ENCODE peak calls at places on chromosome X, in seven cellular contexts. Z is A549, J is fibroblast of pulmonary artery, K is cardiac muscle cell, C is hepatocyte, M is lower leg skin, I is GM23338. A is an unnamed sample.
A peak's percentile ranks its signal among the peaks of the same experiment; 100 is the strongest.

GRCh38 chrX:50812995-50813842 is 775 bp downstream of the SHROOM4 start:
- DNase-seq in Z (peak; percentile 13), J (peak; percentile 61), K (peak; percentile 66), C (peak; percentile 52), M (peak; percentile 10), I (peak; percentile 39), A (no peak)

GRCh38 chrX:12970691-12971202 is 4.2 kb upstream of the TMSB4X start:
- DNase-seq in Z (no peak), J (peak; percentile 82), K (peak; percentile 77), C (peak; percentile 79), M (no peak), I (peak; percentile 70), A (peak; percentile 73)

GRCh38 chrX:134684956-134685355 is 26.7 kb upstream of the PLAC1 start:
- DNase-seq in Z (no peak), J (no peak), K (no peak), C (no peak), M (no peak), I (no peak), A (no peak)

GRCh38 chrX:91108761-91109160 is 325.9 kb upstream of the PABPC5 start:
- DNase-seq in Z (no peak), J (no peak), K (no peak), C (peak; percentile 21), M (no peak), I (no peak), A (no peak)

GRCh38 chrX:118968031-118968430 is 6.4 kb upstream of the LONRF3 start:
- DNase-seq in Z (no peak), J (no peak), K (no peak), C (no peak), M (no peak), I (no peak), A (no peak)

GRCh38 chrX:44731160-44731559 is 112.7 kb upstream of the DUSP21 start:
- DNase-seq in Z (no peak), J (peak; percentile 18), K (peak; percentile 12), C (no peak), M (no peak), I (no peak), A (peak; percentile 9)

GRCh38 chrX:67328496-67328895 is 215.3 kb upstream of the AR start:
- DNase-seq in Z (no peak), J (no peak), K (no peak), C (no peak), M (no peak), I (no peak), A (no peak)

GRCh38 chrX:1592128-1592862 is 891 bp downstream of the AKAP17A start:
- DNase-seq in Z (no peak), J (peak; percentile 39), K (peak; percentile 10), C (peak; percentile 50), M (no peak), I (peak; percentile 52), A (peak; percentile 57)

GRCh38 chrX:66162331-66162822 is 1.7 kb upstream of the HEPH start:
- DNase-seq in Z (no peak), J (no peak), K (no peak), C (peak; percentile 60), M (no peak), I (no peak), A (no peak)

GRCh38 chrX:137031517-137032377 is 2.0 kb downstream of the GPR101 start:
- DNase-seq in Z (peak; percentile 5), J (peak; percentile 53), K (peak; percentile 49), C (peak; percentile 56), M (no peak), I (peak; percentile 68), A (peak; percentile 68)

GRCh38 chrX:31301941-31302340 is 230.1 kb upstream of the FTHL17 start:
- DNase-seq in Z (no peak), J (no peak), K (no peak), C (no peak), M (no peak), I (peak; percentile 3), A (no peak)

GRCh38 chrX:15816886-15817285 is 26.6 kb downstream of the ZRSR2 start:
- DNase-seq in Z (no peak), J (peak; percentile 3), K (peak; percentile 31), C (no peak), M (no peak), I (peak; percentile 11), A (no peak)

GRCh38 chrX:55026143-55026542 is 4.6 kb downstream of the ALAS2 start:
- DNase-seq in Z (no peak), J (no peak), K (no peak), C (no peak), M (no peak), I (no peak), A (peak; percentile 22)

GRCh38 chrX:101191217-101191750 is 28.3 kb upstream of the DRP2 start:
- DNase-seq in Z (no peak), J (peak; percentile 42), K (peak; percentile 52), C (peak; percentile 39), M (no peak), I (peak; percentile 64), A (no peak)

GRCh38 chrX:68532828-68533227 is 34.0 kb downstream of the YIPF6 start:
- DNase-seq in Z (no peak), J (no peak), K (peak; percentile 3), C (no peak), M (no peak), I (no peak), A (no peak)

GRCh38 chrX:11533211-11533651 is 132.5 kb downstream of the ARHGAP6 start:
- DNase-seq in Z (peak; percentile 83), J (peak; percentile 85), K (peak; percentile 81), C (peak; percentile 72), M (no peak), I (peak; percentile 67), A (peak; percentile 67)

GRCh38 chrX:111543212-111543762 is 31.8 kb downstream of the SERTM2 start:
- DNase-seq in Z (no peak), J (no peak), K (no peak), C (no peak), M (no peak), I (peak; percentile 83), A (no peak)

GRCh38 chrX:34768290-34768689 is 111.2 kb upstream of the TMEM47 start:
- DNase-seq in Z (no peak), J (no peak), K (no peak), C (no peak), M (no peak), I (no peak), A (no peak)

GRCh38 chrX:12610079-12610478 is 181.1 kb upstream of the PRPS2 start:
- DNase-seq in Z (no peak), J (peak; percentile 58), K (peak; percentile 60), C (no peak), M (no peak), I (no peak), A (peak; percentile 1)

GRCh38 chrX:55663584-55663983 is 40.4 kb downstream of the FOXR2 start:
- DNase-seq in Z (no peak), J (no peak), K (no peak), C (no peak), M (no peak), I (no peak), A (no peak)

GRCh38 chrX:132022115-132022862 is 813 bp upstream of the STK26 start:
- DNase-seq in Z (peak; percentile 10), J (no peak), K (peak; percentile 10), C (no peak), M (no peak), I (peak; percentile 14), A (no peak)

GRCh38 chrX:38052096-38052495 is 45.7 kb downstream of the SYTL5 start:
- DNase-seq in Z (peak; percentile 7), J (peak; percentile 83), K (peak; percentile 74), C (no peak), M (no peak), I (no peak), A (peak; percentile 91)

GRCh38 chrX:14032383-14032782 is 2.7 kb upstream of the GEMIN8 start:
- DNase-seq in Z (peak; percentile 53), J (peak; percentile 69), K (peak; percentile 66), C (peak; percentile 69), M (peak; percentile 26), I (peak; percentile 73), A (peak; percentile 73)

GRCh38 chrX:130416785-130417184 is 15.0 kb downstream of the RBMX2 start:
- DNase-seq in Z (no peak), J (no peak), K (no peak), C (no peak), M (no peak), I (no peak), A (no peak)

GRCh38 chrX:130418066-130418465 is 16.3 kb downstream of the RBMX2 start:
- DNase-seq in Z (no peak), J (no peak), K (no peak), C (no peak), M (no peak), I (no peak), A (no peak)

GRCh38 chrX:130414800-130415199 is 13.0 kb downstream of the RBMX2 start:
- DNase-seq in Z (no peak), J (no peak), K (no peak), C (no peak), M (no peak), I (no peak), A (no peak)

GRCh38 chrX:130415201-130415600 is 13.4 kb downstream of the RBMX2 start:
- DNase-seq in Z (no peak), J (no peak), K (no peak), C (no peak), M (no peak), I (no peak), A (no peak)

DNA sequence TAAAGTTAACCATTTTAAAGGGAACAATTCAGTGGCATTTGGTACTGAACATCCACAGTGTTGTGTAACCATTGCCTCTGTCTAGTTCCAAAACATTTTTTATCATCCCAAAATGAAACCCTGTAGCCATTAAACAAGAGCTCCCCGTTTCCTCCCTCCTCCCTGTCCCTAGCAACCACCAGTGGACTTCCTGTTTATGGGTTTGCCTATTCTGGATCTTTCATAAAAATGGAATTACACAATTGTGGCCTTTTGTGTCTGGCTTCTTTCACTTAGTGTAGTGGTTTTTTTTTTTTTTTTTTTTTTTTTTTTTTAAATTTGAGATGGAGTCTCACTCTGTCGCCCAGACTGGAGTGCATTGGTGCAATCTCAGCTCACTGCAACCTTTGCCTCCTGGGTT is 11.6 kb downstream of the RBMX2 start:
- DNase-seq in Z (no peak), J (peak; percentile 49), K (peak; percentile 59), C (no peak), M (no peak), I (no peak), A (no peak)
- H3K4me3 ChIP-seq in Z (no peak overlapping the region), J (no peak overlapping the region), K (no peak overlapping the region), C (no peak overlapping the region), M (no peak overlapping the region), I (no peak overlapping the region), A (no peak overlapping the region)

GRCh38 chrX:154484255-154485149 is 1.9 kb downstream of the UBL4A start:
- DNase-seq in Z (peak; percentile 33), J (no peak), K (no peak), C (peak; percentile 40), M (no peak), I (no peak), A (peak; percentile 30)
- TF ChIP-seq CTCF in Z (no peak), J (no peak), K (no peak), C (no peak), M (no peak), I (no peak), A (no peak)

DNA sequence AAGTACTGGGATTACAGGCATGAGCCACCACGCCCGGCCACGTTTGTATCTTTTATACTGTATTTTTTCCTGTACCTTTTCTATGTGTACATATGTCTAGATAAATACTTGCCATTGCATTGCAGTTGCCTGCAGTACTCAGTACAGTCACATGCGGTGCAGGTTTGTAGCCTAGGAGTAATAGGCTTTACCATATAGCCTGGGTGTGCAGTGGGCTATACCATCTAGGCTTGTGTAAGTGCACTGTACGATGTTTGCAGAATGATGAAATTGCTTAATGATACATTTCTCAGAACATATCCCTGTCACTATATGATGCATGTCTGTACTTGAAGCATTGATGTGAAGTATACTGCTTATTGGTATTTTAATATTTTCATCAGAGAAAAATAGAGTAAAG is 115.4 kb upstream of the PUDP start:
- DNase-seq in Z (no peak), J (no peak), K (no peak), C (no peak), M (no peak), I (no peak), A (no peak)
- H3K4me3 ChIP-seq in Z (no peak overlapping the region), J (no peak overlapping the region), K (no peak overlapping the region), C (no peak overlapping the region), M (no peak overlapping the region), I (no peak overlapping the region), A (no peak overlapping the region)

GRCh38 chrX:150766351-150767044 is 73.3 kb downstream of the MTMR1 start:
- DNase-seq in Z (peak; percentile 28), J (no peak), K (no peak), C (no peak), M (no peak), I (peak; percentile 28), A (no peak)
- TF ChIP-seq CTCF in Z (no peak), J (no peak), K (peak; percentile 21), C (no peak), M (no peak), I (peak; percentile 33), A (no peak)